ENCODE peak calls at places on chromosomes 4 and X, in seven cellular contexts. P, I, M, W, Y, F and A are unnamed samples.

GRCh38 chr4:11650801-11651596 is 222.3 kb upstream of the HS3ST1 start:
- DNase-seq in P (peak; percentile 76), I (no peak), M (no peak), W (no peak), Y (no peak), F (no peak), A (no peak)

GRCh38 chr4:87506974-87507701 is 22.0 kb downstream of the SPARCL1 start:
- DNase-seq in P (no peak), I (peak; percentile 81), M (no peak), W (no peak), Y (no peak), F (no peak), A (no peak)

GRCh38 chrX:69493766-69494165 is 10.4 kb upstream of the NALF2 start:
- DNase-seq in P (no peak), I (no peak), M (no peak), W (no peak), Y (no peak), F (no peak), A (no peak)

GRCh38 chr4:123547167-123547817 is 150.7 kb downstream of the SPRY1 start:
- DNase-seq in P (no peak), I (no peak), M (no peak), W (peak; percentile 89), Y (no peak), F (peak; percentile 85), A (peak; percentile 76)

GRCh38 chr4:182465114-182465513 is 221.9 kb downstream of the TENM3 start:
- DNase-seq in P (no peak), I (no peak), M (no peak), W (no peak), Y (no peak), F (no peak), A (no peak)

GRCh38 chrX:55794420-55794819 is 76.9 kb downstream of the RRAGB start:
- DNase-seq in P (no peak), I (no peak), M (no peak), W (no peak), Y (peak; percentile 12), F (no peak), A (no peak)

GRCh38 chrX:42732506-42732905 is 45.5 kb downstream of the PPP1R2C start:
- DNase-seq in P (no peak), I (peak; percentile 41), M (no peak), W (no peak), Y (no peak), F (no peak), A (no peak)

GRCh38 chr4:139144911-139145551 is 32.0 kb downstream of the ELF2 start:
- DNase-seq in P (no peak), I (no peak), M (no peak), W (no peak), Y (no peak), F (no peak), A (no peak)

GRCh38 chr4:184596617-184597185 is 52.5 kb downstream of the CASP3 start:
- DNase-seq in P (no peak), I (peak; percentile 54), M (no peak), W (no peak), Y (no peak), F (no peak), A (no peak)

GRCh38 chrX:68238568-68238967 is 194.7 kb downstream of the OPHN1 start:
- DNase-seq in P (no peak), I (no peak), M (no peak), W (no peak), Y (no peak), F (no peak), A (no peak)

GRCh38 chr4:7042697-7043464 is at the start of gene TADA2B:
- DNase-seq in P (peak; percentile 83), I (peak; percentile 99), M (peak; percentile 95), W (peak; percentile 98), Y (peak; percentile 99), F (peak; percentile 98), A (peak; percentile 99)

DNA sequence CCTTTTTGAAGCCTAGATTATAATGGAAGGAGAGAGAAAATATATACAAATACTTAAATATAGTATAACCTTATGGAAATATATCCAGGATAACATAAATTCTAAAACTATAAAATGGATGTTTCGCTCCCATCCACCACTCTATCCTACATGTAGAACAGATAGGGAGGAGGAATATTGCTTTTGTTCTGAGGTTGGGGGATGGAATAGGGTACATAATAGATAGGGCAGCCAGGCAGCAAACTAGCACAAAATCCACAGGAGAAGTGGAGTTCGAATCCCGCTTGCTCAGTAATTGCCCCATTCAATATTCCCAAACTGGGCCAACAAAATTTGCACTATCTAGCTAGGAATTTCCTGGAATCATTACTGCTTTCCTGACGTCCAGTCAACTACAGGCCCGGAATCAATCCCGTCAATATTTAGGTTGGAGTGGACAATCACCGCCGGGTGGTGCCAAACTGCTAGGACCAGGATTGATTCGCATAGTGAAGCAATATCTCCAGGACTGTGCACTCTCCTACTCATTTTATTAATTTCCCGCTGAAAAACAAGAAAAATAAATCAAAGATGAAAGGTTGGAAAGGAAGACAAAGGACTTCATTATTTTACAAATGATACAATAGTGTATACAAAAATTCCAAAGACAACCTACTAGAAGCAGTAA is 40.4 kb upstream of the PAPSS1 start:
- DNase-seq in P (no peak), I (peak; percentile 36), M (no peak), W (peak; percentile 48), Y (no peak), F (peak; percentile 76), A (no peak)
- TF ChIP-seq CTCF in P (peak; percentile 23), I (peak; percentile 43), M (peak; percentile 45), W (peak; percentile 31), Y (no peak), F (peak; percentile 23), A (peak; percentile 48)

GRCh38 chr4:159227984-159228383 is 125.1 kb downstream of the RAPGEF2 start:
- DNase-seq in P (peak; percentile 79), I (peak; percentile 94), M (peak; percentile 15), W (peak; percentile 83), Y (no peak), F (peak; percentile 65), A (no peak)

GRCh38 chr4:159224412-159224811 is 121.5 kb downstream of the RAPGEF2 start:
- DNase-seq in P (no peak), I (no peak), M (no peak), W (no peak), Y (no peak), F (no peak), A (no peak)

GRCh38 chr4:159227378-159227777 is 124.5 kb downstream of the RAPGEF2 start:
- DNase-seq in P (no peak), I (peak; percentile 39), M (no peak), W (no peak), Y (no peak), F (no peak), A (no peak)

GRCh38 chr4:159232465-159233106 is 129.7 kb downstream of the RAPGEF2 start:
- DNase-seq in P (no peak), I (no peak), M (no peak), W (no peak), Y (no peak), F (no peak), A (no peak)

DNA sequence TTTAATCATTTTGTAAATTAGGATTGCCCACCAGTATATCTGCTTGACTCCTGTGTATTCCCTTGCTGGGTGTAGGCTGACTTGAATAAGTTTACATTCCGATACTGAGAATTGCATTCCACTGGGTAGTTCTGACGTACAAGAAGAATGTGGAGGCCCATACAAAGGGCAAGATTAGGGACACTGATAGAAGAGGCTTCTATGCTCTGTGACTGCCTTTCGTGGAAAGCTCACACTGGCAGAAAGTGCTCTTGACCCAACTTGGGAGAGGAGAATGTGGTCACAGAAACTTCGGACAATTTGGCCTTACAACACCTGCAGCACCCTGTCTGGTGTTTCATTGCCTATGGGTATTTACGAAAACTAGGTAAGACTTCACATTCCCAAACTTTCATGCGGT is 126.3 kb downstream of the RAPGEF2 start:
- DNase-seq in P (peak; percentile 35), I (peak; percentile 95), M (no peak), W (no peak), Y (no peak), F (no peak), A (no peak)
- TF ChIP-seq CTCF in P (no peak), I (no peak), M (no peak), W (no peak), Y (no peak), F (no peak), A (no peak)

DNA sequence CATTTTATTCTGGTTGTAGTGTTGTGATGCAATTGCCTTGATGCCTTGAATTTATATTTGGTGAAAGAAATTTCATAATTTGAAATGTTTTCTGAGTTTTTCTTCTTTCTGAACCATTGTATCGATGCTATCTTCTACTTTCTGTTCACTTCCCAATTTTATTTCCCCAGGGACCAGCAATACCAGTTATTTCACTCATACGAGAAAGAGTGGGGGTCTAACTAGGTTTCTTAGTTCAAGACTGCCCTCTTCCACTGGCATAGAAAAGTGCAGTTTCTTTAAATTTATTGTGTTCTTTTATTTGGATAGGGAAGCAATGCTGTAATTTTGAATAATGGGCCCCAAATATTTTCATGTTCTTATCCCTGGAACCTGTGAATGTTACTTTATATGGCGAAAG is 544.0 kb upstream of the ADGRL3 start:
- DNase-seq in P (no peak), I (peak; percentile 17), M (no peak), W (no peak), Y (no peak), F (no peak), A (no peak)
- TF ChIP-seq CTCF in P (no peak), I (no peak), M (peak; percentile 22), W (no peak), Y (no peak), F (no peak), A (peak; percentile 33)

GRCh38 chrX:153468008-153468580 is 2.3 kb downstream of the HAUS7 start:
- DNase-seq in P (no peak), I (no peak), M (no peak), W (no peak), Y (no peak), F (no peak), A (no peak)

GRCh38 chrX:153471663-153472280 is 1.4 kb upstream of the HAUS7 start:
- DNase-seq in P (no peak), I (no peak), M (no peak), W (no peak), Y (no peak), F (no peak), A (no peak)

GRCh38 chrX:153469811-153470410 is 465 bp downstream of the HAUS7 start:
- DNase-seq in P (no peak), I (peak; percentile 33), M (peak; percentile 16), W (no peak), Y (no peak), F (peak; percentile 30), A (no peak)

GRCh38 chrX:153473126-153473525 is 2.8 kb upstream of the HAUS7 start:
- DNase-seq in P (no peak), I (no peak), M (no peak), W (no peak), Y (no peak), F (no peak), A (no peak)

DNA sequence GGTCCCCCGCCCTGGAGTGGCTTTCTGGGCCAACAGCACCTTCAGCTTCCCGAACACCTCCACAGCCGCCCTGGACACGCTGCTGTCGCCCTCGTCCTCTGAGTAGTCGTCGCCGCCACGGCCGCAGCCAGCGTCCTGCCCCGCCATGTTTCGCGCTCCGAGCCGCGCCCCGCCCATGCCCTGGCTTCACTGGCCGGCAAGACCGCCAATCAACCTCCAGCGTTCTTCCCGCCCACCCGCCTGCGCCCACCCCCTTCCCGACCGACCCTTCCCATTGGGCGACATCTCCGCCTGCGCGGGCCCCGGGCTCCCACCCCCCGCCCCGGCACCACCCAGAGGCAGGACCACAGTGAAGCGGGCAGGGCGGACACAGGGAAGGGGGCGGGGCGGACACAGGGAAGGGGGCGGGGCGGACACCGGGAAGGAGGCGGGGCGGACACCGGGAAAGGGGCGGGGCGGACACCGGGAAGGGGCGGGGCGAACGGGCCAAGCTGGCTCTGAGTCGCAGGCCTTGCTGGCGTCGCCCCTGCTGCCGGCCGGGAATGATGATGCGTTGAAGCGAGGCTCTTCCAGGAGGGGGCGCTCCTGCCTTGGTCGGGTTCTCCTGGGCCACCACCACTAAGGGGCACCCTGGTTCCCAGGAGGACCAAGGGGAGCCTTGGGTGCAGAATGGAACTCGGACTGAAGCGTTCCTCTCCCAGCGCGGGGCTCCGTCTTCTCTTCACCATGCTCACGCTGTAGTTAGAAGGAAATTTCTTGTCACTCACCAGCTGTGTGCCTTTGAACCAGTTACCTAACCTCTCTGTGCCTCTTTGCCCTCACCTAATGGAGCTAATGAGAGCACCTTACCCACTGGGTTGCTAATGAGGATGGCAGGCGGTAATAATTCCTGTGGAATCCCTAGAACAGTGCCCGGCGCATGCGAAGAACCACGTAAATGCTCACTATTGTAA is at the start of gene HAUS7:
- DNase-seq in P (peak; percentile 23), I (peak; percentile 93), M (peak; percentile 87), W (peak; percentile 91), Y (peak; percentile 93), F (peak; percentile 89), A (peak; percentile 88)
- TF ChIP-seq CTCF in P (peak; percentile 74), I (peak; percentile 74), M (peak; percentile 70), W (peak; percentile 71), Y (peak; percentile 65), F (peak; percentile 42), A (peak; percentile 77)